ENCODE peak calls at places on chromosome 10, in seven cellular contexts. K is Peyer's patch, B is PC-9, N is breast epithelium, X is thoracic aorta, C is GM12865, T is adipocyte. O is an unnamed sample.

GRCh38 chr10:58189269-58189668 is 78.4 kb downstream of the IPMK start:
- DNase-seq in B (peak), K (no peak), X (no peak), T (peak), N (no peak), C (no peak), O (no peak)

GRCh38 chr10:124019886-124020797 is 73.3 kb downstream of the CHST15 start:
- DNase-seq in X (no peak), C (no peak), T (no peak), B (no peak), N (no peak), K (no peak), O (no peak)

GRCh38 chr10:76429642-76430041 is 998.2 kb downstream of the LRMDA start:
- DNase-seq in X (no peak), T (peak), B (no peak), N (no peak), C (no peak), K (no peak), O (no peak)

GRCh38 chr10:78894841-78895195 is 173.9 kb upstream of the ZMIZ1 start:
- DNase-seq in N (no peak), T (no peak), K (no peak), B (no peak), X (no peak), C (no peak), O (no peak)

GRCh38 chr10:102140218-102140617 is 7.4 kb downstream of the PPRC1 start:
- DNase-seq in K (no peak), N (no peak), X (no peak), B (no peak), T (no peak), C (no peak), O (no peak)

GRCh38 chr10:68988530-68989316 is at the start of gene KIFBP:
- DNase-seq in B (peak), K (peak), X (peak), N (peak), T (peak), C (peak), O (peak)

GRCh38 chr10:12720217-12720981 is 281.1 kb downstream of the CCDC3 start:
- DNase-seq in X (peak), B (peak), N (peak), T (peak), K (peak), C (no peak), O (peak)

GRCh38 chr10:70232155-70232858 is 922 bp downstream of the PPA1 start:
- DNase-seq in T (peak), N (no peak), B (peak), K (peak), C (peak), X (no peak), O (peak)

GRCh38 chr10:99232357-99232999 is 3.2 kb downstream of the HPSE2 start:
- DNase-seq in N (no peak), C (peak), T (peak), K (peak), X (no peak), B (no peak), O (no peak)

GRCh38 chr10:64505496-64505895 is 984.3 kb downstream of the REEP3 start:
- DNase-seq in K (no peak), C (no peak), X (no peak), N (no peak), T (no peak), B (no peak), O (no peak)

GRCh38 chr10:50641636-50642035 is 17.9 kb upstream of the SGMS1 start:
- DNase-seq in K (no peak), B (no peak), N (no peak), T (no peak), X (no peak), C (no peak), O (no peak)

GRCh38 chr10:69728335-69728861 is 73.3 kb upstream of the COL13A1 start:
- DNase-seq in N (no peak), X (no peak), T (peak), C (no peak), K (no peak), B (peak), O (no peak)

GRCh38 chr10:102752934-102753664 is 9.4 kb downstream of the WBP1L start:
- DNase-seq in C (peak), X (no peak), T (peak), B (no peak), K (no peak), N (no peak), O (peak)

GRCh38 chr10:44008270-44008916 is 359.7 kb upstream of the ZNF32 start:
- DNase-seq in C (peak), X (no peak), T (no peak), B (no peak), K (no peak), N (no peak), O (no peak)

GRCh38 chr10:122142652-122143237 is 128.4 kb upstream of the BTBD16 start:
- DNase-seq in T (peak), K (no peak), N (no peak), C (no peak), B (no peak), X (no peak), O (no peak)

GRCh38 chr10:113041841-113042745 is 92.0 kb downstream of the TCF7L2 start:
- DNase-seq in K (no peak), N (no peak), B (no peak), C (no peak), T (no peak), X (no peak), O (no peak)

GRCh38 chr10:50594012-50594411 is 29.7 kb downstream of the SGMS1 start:
- DNase-seq in X (no peak), N (no peak), T (peak), B (no peak), K (no peak), C (no peak), O (no peak)

GRCh38 chr10:10197423-10197822 is 820.2 kb upstream of the CELF2 start:
- DNase-seq in T (no peak), B (no peak), X (no peak), C (no peak), N (no peak), K (no peak), O (no peak)

GRCh38 chr10:101617102-101617823 is 29.1 kb downstream of the DPCD start:
- DNase-seq in C (peak), T (no peak), N (no peak), X (no peak), B (no peak), K (no peak), O (no peak)

GRCh38 chr10:125316436-125316835 is 156.1 kb upstream of the CTBP2 start:
- DNase-seq in N (no peak), X (no peak), B (peak), T (no peak), C (no peak), K (no peak), O (no peak)

GRCh38 chr10:80583681-80584080 is 46.0 kb downstream of the SH2D4B start:
- DNase-seq in N (no peak), K (no peak), C (no peak), B (no peak), T (no peak), X (no peak), O (no peak)

GRCh38 chr10:13859979-13860619 is 273.3 kb downstream of the PRPF18 start:
- DNase-seq in X (no peak), K (no peak), N (no peak), B (no peak), C (no peak), T (no peak), O (no peak)

GRCh38 chr10:103643381-103643780 is 149.9 kb downstream of the NEURL1 start:
- DNase-seq in N (no peak), X (no peak), T (no peak), K (no peak), B (no peak), C (no peak), O (no peak)

GRCh38 chr10:30979956-30980355 is 51.7 kb downstream of the ZNF438 start:
- DNase-seq in N (no peak), K (no peak), B (no peak), C (no peak), X (no peak), T (no peak), O (no peak)

GRCh38 chr10:30985552-30985951 is 46.1 kb downstream of the ZNF438 start:
- DNase-seq in T (peak), C (no peak), N (no peak), K (no peak), X (no peak), B (no peak), O (no peak)

GRCh38 chr10:30984563-30985328 is 46.9 kb downstream of the ZNF438 start:
- DNase-seq in C (no peak), K (no peak), B (no peak), T (peak), N (no peak), X (no peak), O (no peak)

GRCh38 chr10:30977385-30977784 is 54.3 kb downstream of the ZNF438 start:
- DNase-seq in B (no peak), N (no peak), K (no peak), X (no peak), T (no peak), C (no peak), O (no peak)

DNA sequence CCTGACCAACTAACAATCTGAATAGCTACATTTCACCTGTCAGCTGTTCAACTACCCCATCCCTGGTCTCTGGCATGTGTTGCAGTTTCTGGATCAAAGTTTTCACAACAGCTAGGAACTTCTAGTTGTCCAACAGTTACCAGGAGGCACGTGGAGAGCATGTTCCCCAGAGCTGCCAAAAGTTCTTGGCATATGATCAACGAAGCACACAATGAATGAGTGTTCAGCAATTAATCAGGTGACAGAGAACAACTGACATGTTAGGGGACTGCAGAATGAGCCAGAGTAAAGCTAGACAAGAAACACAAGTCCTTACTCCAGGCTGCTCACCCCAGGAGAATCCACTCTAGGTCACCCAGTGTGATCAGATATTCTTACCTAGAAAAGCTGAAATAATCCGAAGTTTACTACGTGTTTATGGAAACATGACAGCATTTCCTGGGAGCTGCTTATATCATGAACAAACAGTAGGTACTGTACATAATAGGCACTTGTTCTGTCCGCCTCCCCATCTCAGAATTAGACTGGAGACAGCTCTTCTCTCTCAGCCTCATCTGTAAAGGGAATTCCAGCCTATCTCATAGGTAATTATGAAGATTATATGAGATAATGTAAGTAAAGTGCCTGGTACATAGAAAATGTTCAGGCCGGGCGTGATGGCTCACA is 50.6 kb downstream of the ZNF438 start:
- DNase-seq in T (no peak), N (peak), C (no peak), X (peak), K (no peak), B (no peak), O (no peak)
- H3K4me3 ChIP-seq in T (no peak), N (no peak), C (no peak), X (no peak), K (no peak), B (no peak), O (no peak)

GRCh38 chr10:128047991-128048826 is 78.0 kb downstream of the MKI67 start:
- DNase-seq in N (no peak), T (no peak), X (no peak), C (peak), B (no peak), K (no peak), O (peak)
- H3K4me3 ChIP-seq in N (peak), T (no peak), X (peak), C (peak), B (no peak), K (peak), O (peak)

DNA sequence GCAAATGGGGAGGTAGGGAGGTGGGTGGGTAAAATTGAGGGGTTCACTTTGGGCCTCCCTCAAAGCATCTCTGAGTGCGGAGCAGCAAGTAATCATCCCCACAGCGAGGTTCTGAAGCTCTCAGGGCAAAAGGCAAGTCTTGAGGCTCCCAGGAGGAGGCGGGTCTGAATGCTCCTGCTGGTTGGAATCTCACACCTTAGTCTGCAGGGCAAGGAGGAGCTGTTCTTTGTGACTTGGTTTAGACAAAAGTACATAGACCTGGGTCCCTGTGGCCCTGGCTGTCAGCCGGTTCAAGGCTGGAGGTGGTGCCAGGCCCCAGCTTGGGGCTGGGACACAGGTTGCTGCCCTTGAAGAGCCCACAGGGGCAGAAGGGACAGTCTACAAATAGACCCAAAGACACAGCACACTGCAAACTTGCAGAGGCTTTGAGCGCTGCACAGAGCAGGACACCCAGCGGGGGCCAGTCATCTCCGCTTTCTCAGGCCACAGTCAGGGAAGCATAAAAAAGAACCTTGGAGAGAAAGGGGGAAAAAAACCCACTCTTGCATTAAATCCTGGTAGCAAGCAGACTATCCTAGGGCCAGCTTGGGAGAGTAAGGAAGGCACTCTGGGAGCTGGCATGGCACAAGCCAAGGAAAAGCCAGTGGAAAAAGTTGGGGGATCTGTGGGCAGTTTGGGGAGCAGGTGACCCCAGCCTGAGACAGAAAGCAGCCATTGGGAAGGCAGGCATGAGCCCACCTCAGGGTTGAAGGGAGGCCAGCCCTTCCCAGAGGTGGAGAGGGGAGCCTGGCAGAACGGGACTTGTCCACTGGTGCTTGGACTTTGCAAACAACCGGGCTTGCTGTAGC is 928 bp upstream of the C10orf71 start:
- DNase-seq in K (no peak), B (no peak), X (no peak), C (no peak), T (no peak), N (no peak), O (no peak)
- H3K4me3 ChIP-seq in K (no peak), B (no peak), X (peak), C (no peak), T (no peak), N (no peak), O (no peak)

DNA sequence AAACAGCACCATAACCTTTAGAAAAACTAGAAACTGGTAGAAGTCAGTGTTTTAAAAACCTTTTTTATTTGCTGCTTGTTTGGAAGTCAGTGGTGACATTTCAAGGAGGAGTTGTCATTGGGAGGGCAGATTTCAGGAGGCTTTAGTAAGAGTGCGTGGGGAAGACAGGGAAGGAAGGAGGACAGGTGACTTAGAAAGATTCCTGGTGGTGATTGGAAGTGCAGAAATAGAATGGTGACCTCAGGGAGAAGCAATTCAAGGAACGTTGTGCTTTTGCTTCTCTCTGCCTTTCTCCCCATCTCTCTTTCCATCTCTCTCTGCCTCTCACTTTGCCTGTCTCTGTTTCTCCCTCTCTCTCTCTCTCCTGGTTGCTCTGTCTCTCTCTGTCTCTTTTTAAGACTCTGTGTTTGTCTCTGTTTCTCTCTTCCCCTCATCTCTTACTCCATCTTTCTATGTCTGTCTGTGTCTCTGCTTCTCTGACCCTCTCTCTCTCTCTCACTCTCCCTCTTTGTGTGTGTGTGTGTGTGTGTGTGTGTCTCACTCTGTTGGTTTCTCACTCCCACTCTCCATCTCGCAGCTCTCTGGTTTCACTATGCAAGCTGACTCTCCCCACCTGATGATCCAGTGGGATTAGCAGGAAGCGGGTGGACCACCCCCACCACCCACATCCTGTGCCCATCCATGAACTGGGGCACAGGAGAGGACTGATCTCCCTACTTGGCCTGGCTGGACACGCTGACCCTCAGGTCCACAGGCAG is 10.9 kb upstream of the PFKP start:
- DNase-seq in T (no peak), N (no peak), B (no peak), X (no peak), C (no peak), K (no peak), O (no peak)
- H3K4me3 ChIP-seq in T (no peak), N (no peak), B (no peak), X (no peak), C (no peak), K (no peak), O (no peak)